ENCODE peak calls at places on chromosomes 6 and 20, in four cellular contexts. Q, A, I and N are unnamed samples.

GRCh38 chr20:51542033-51542893 is at the start of gene NFATC2:
- DNase-seq in Q (no peak), A (peak), I (no peak), N (no peak)

GRCh38 chr6:39666706-39667489 is 58.3 kb downstream of the KIF6 start:
- DNase-seq in Q (no peak), A (no peak), I (no peak), N (no peak)

GRCh38 chr6:155415953-155416352 is 39.7 kb downstream of the NOX3 start:
- DNase-seq in Q (no peak), A (no peak), I (no peak), N (no peak)

GRCh38 chr20:18590163-18590562 is 2.3 kb downstream of the DTD1 start:
- DNase-seq in Q (no peak), A (no peak), I (no peak), N (no peak)

GRCh38 chr6:135985471-135985870 is 134.0 kb downstream of the PDE7B start:
- DNase-seq in Q (peak), A (no peak), I (no peak), N (no peak)

GRCh38 chr20:39849664-39850063 is 839.4 kb downstream of the MAFB start:
- DNase-seq in Q (peak), A (peak), I (peak), N (peak)

GRCh38 chr6:19759117-19759880 is 77.9 kb upstream of the ID4 start:
- DNase-seq in Q (peak), A (no peak), I (peak), N (peak)

GRCh38 chr20:24423794-24424307 is 45.6 kb upstream of the SYNDIG1 start:
- DNase-seq in Q (no peak), A (no peak), I (no peak), N (no peak)

GRCh38 chr20:53963670-53964466 is 106.5 kb downstream of the BCAS1 start:
- DNase-seq in Q (no peak), A (no peak), I (no peak), N (no peak)

GRCh38 chr6:3428700-3429099 is 28.1 kb downstream of the SLC22A23 start:
- DNase-seq in Q (no peak), A (no peak), I (no peak), N (no peak)

GRCh38 chr6:82270791-82271392 is 23.3 kb upstream of the IBTK start:
- DNase-seq in Q (peak), A (no peak), I (peak), N (peak)

GRCh38 chr20:47544240-47544639 is 42.6 kb downstream of the NCOA3 start:
- DNase-seq in Q (peak), A (no peak), I (peak), N (peak)

GRCh38 chr6:53294095-53294494 is 54.7 kb downstream of the ELOVL5 start:
- DNase-seq in Q (no peak), A (no peak), I (no peak), N (no peak)

GRCh38 chr6:85556992-85557668 is 36.5 kb downstream of the SNX14 start:
- DNase-seq in Q (no peak), A (no peak), I (no peak), N (no peak)

GRCh38 chr6:57324538-57324937 is 7.1 kb downstream of the PRIM2 start:
- DNase-seq in Q (peak), A (no peak), I (peak), N (no peak)

GRCh38 chr6:36076178-36077088 is 48.8 kb downstream of the MAPK14 start:
- DNase-seq in Q (no peak), A (no peak), I (no peak), N (no peak)

GRCh38 chr20:50224553-50225255 is 34.1 kb downstream of the CEBPB start:
- DNase-seq in Q (peak), A (peak), I (peak), N (peak)

GRCh38 chr6:38686270-38687042 is 16.5 kb downstream of the GLO1 start:
- DNase-seq in Q (no peak), A (no peak), I (no peak), N (no peak)

GRCh38 chr6:158991017-158991723 is 8.8 kb downstream of the RSPH3 start:
- DNase-seq in Q (no peak), A (no peak), I (no peak), N (no peak)

GRCh38 chr6:149694926-149695325 is 23.0 kb downstream of the LATS1 start:
- DNase-seq in Q (no peak), A (no peak), I (no peak), N (no peak)

GRCh38 chr20:36482044-36482473 is 59.3 kb upstream of the MYL9 start:
- DNase-seq in Q (no peak), A (peak), I (no peak), N (no peak)

GRCh38 chr6:119280080-119280479 is 69.5 kb downstream of the MAN1A1 start:
- DNase-seq in Q (no peak), A (no peak), I (no peak), N (no peak)

GRCh38 chr20:2302369-2302768 is 6.6 kb downstream of the TGM3 start:
- DNase-seq in Q (no peak), A (no peak), I (no peak), N (no peak)

GRCh38 chr6:167093922-167094432 is 28.9 kb upstream of the CCR6 start:
- DNase-seq in Q (no peak), A (no peak), I (no peak), N (no peak)

GRCh38 chr6:105646391-105646867 is 243.5 kb upstream of the PREP start:
- DNase-seq in Q (peak), A (no peak), I (peak), N (peak)

GRCh38 chr6:72246926-72247325 is 360.6 kb downstream of the RIMS1 start:
- DNase-seq in Q (no peak), A (no peak), I (no peak), N (no peak)
- TF ChIP-seq CTCF in Q (peak), A (no peak), I (no peak), N (no peak)

GRCh38 chr6:37134622-37135191 is 35.2 kb upstream of the PIM1 start:
- DNase-seq in Q (peak), A (no peak), I (peak), N (peak)

GRCh38 chr6:37127961-37128862 is 41.7 kb upstream of the PIM1 start:
- DNase-seq in Q (peak), A (no peak), I (peak), N (no peak)

GRCh38 chr6:37131104-37131959 is 38.6 kb upstream of the PIM1 start:
- DNase-seq in Q (peak), A (peak), I (peak), N (peak)

GRCh38 chr6:37130704-37131103 is 39.2 kb upstream of the PIM1 start:
- DNase-seq in Q (no peak), A (peak), I (peak), N (peak)

GRCh38 chr6:37131960-37132253 is 38.0 kb upstream of the PIM1 start:
- DNase-seq in Q (no peak), A (no peak), I (no peak), N (no peak)
- H3K4me3 ChIP-seq in Q (no peak), A (no peak), I (no peak), N (no peak)

GRCh38 chr6:161101517-161101916 is 109.9 kb downstream of the MAP3K4 start:
- DNase-seq in Q (peak), A (no peak), I (no peak), N (peak)
- TF ChIP-seq CTCF in Q (peak), A (no peak), I (peak), N (peak)

DNA sequence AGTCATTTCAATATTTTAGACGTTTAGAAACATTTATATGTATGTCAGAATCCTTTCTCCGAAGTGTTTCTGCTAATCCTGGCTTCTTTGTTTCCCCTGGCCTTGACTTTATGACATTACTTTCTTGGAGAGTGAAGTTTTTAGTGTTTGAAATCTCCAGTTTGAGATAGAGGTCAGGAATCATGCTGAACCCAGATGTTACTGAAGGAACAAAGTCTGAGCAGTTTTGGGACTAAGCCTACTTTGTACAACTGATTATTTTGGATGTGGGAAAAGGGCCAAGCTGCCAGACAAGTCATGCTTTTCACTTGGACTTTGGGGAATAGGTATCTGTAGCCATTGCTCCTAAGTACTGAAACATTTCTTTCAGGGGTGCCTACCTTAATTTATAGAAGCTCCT is 2.3 kb downstream of the RNF144B start:
- DNase-seq in Q (peak), A (no peak), I (peak), N (peak)
- H3K4me3 ChIP-seq in Q (no peak), A (peak), I (no peak), N (no peak)

GRCh38 chr6:65771946-65772345 is 64.9 kb upstream of the EYS start:
- DNase-seq in Q (no peak), A (no peak), I (no peak), N (no peak)

GRCh38 chr6:65780691-65781090 is 73.7 kb upstream of the EYS start:
- DNase-seq in Q (no peak), A (no peak), I (no peak), N (no peak)

DNA sequence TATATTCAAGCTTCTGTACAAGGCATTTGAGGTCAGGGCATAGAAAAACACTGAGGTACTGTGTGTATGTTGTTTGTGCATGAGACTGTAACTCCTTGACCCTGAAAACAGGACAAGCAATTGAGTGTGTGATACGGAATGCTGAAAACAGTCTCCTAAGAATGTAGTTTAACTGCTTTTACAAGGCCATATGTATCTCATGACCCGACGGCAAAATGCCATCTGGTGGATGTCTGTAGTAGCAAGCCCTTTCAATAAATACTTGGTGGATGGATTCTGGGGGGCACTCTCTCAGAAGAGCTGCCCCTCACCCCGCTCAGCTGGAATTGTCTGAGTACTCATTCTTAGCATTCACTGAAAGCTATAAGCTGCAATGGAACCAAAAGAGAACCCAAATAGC is 69.3 kb upstream of the EYS start:
- DNase-seq in Q (no peak), A (no peak), I (no peak), N (no peak)
- TF ChIP-seq CTCF in Q (no peak), A (no peak), I (no peak), N (no peak)

GRCh38 chr6:164273491-164273890 is 859.0 kb downstream of the QKI start:
- DNase-seq in Q (no peak), A (no peak), I (peak), N (no peak)

GRCh38 chr6:164276211-164276610 is 861.7 kb downstream of the QKI start:
- DNase-seq in Q (no peak), A (no peak), I (no peak), N (no peak)

GRCh38 chr6:164275773-164276172 is 861.3 kb downstream of the QKI start:
- DNase-seq in Q (no peak), A (no peak), I (no peak), N (no peak)

DNA sequence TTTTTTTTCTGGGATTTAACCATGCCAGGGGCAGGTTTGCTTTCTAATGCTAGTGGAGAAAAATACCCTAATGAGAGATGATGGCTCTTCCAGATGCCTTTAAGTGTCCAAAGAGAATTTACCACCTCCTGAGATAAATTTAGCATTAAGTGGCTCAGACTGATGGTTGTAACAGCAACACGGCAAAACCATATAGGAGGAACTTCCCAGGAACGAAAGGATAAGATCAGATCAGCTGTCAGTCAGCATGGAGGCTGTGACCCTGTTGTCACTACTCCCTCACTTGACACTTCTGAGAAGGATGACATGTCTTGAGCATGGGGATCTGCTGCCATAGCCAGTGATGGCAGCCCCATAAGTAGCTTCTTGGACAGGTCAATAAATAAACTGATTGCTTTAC is 860.0 kb downstream of the QKI start:
- DNase-seq in Q (no peak), A (no peak), I (no peak), N (no peak)
- H3K4me3 ChIP-seq in Q (no peak), A (no peak), I (no peak), N (no peak)